ENCODE peak calls at places on chromosomes 16 and 17, in five cellular contexts. M is lower lobe of right lung; L is CD4-positive, CD25-positive, alpha-beta regulatory T cell; E is mammary epithelial cell; B is brain microvascular endothelial cell. P is an unnamed sample.

GRCh38 chr16:11949527-11949926 is 7.7 kb upstream of the NPIPB2 start:
- DNase-seq in M (peak; percentile 63), L (no peak), E (peak; percentile 18), B (peak; percentile 38), P (no peak)

GRCh38 chr17:61402978-61403845 is 3.6 kb downstream of the TBX2 start:
- DNase-seq in M (peak; percentile 46), L (no peak), E (no peak), B (peak; percentile 43), P (no peak)

GRCh38 chr16:52191533-52192134 is 355.3 kb downstream of the TOX3 start:
- DNase-seq in M (peak; percentile 54), L (peak; percentile 2), E (peak; percentile 41), B (peak; percentile 64), P (peak; percentile 50)

GRCh38 chr17:80125656-80126448 is 21.1 kb downstream of the EIF4A3 start:
- DNase-seq in M (no peak), L (no peak), E (no peak), B (no peak), P (no peak)

GRCh38 chr17:73309727-73310555 is 1.9 kb downstream of the CDC42EP4 start:
- DNase-seq in M (no peak), L (no peak), E (no peak), B (no peak), P (no peak)

GRCh38 chr16:68311316-68311620 is 449 bp downstream of the PRMT7 start:
- DNase-seq in M (no peak), L (peak; percentile 49), E (no peak), B (peak; percentile 24), P (no peak)

GRCh38 chr16:83973581-83974385 is 5.7 kb downstream of the NECAB2 start:
- DNase-seq in M (peak; percentile 40), L (no peak), E (no peak), B (no peak), P (no peak)

GRCh38 chr17:78430892-78431691 is 52.6 kb downstream of the PGS1 start:
- DNase-seq in M (no peak), L (no peak), E (no peak), B (no peak), P (no peak)

GRCh38 chr17:28967240-28968135 is 16.2 kb upstream of the PHF12 start:
- DNase-seq in M (peak; percentile 42), L (no peak), E (no peak), B (no peak), P (no peak)

GRCh38 chr16:88686062-88686438 is 257 bp downstream of the SNAI3 start:
- DNase-seq in M (peak; percentile 74), L (no peak), E (no peak), B (no peak), P (no peak)

GRCh38 chr16:89827383-89828198 is 684 bp upstream of the SPIRE2 start:
- DNase-seq in M (peak; percentile 73), L (no peak), E (no peak), B (peak; percentile 67), P (no peak)

GRCh38 chr16:86496929-86497381 is 13.4 kb upstream of the FOXF1 start:
- DNase-seq in M (no peak), L (no peak), E (no peak), B (no peak), P (no peak)

GRCh38 chr17:14744716-14745115 is 443.8 kb downstream of the HS3ST3B1 start:
- DNase-seq in M (no peak), L (no peak), E (no peak), B (no peak), P (no peak)

GRCh38 chr16:30721167-30721566 is 22.2 kb downstream of the SRCAP start:
- DNase-seq in M (no peak), L (no peak), E (no peak), B (no peak), P (no peak)

GRCh38 chr16:56204836-56205235 is 13.5 kb downstream of the GNAO1 start:
- DNase-seq in M (no peak), L (no peak), E (no peak), B (no peak), P (no peak)

GRCh38 chr16:57945740-57946138 is 25.2 kb downstream of the CNGB1 start:
- DNase-seq in M (no peak), L (no peak), E (no peak), B (no peak), P (no peak)

GRCh38 chr17:67531291-67531690 is 154.2 kb downstream of the PITPNC1 start:
- DNase-seq in M (no peak), L (no peak), E (no peak), B (no peak), P (no peak)

GRCh38 chr16:71311553-71312158 is 22.5 kb upstream of the CMTR2 start:
- DNase-seq in M (no peak), L (no peak), E (no peak), B (no peak), P (no peak)

GRCh38 chr17:62179525-62180161 is 114.6 kb upstream of the MED13 start:
- DNase-seq in M (no peak), L (no peak), E (peak; percentile 92), B (peak; percentile 50), P (no peak)

GRCh38 chr17:76398523-76399174 is 14.2 kb downstream of the SPHK1 start:
- DNase-seq in M (no peak), L (no peak), E (no peak), B (no peak), P (no peak)

GRCh38 chr16:67833418-67834241 is 8.5 kb upstream of the THAP11 start:
- DNase-seq in M (peak; percentile 96), L (peak; percentile 89), E (peak; percentile 78), B (peak; percentile 89), P (peak; percentile 97)

GRCh38 chr17:77441130-77441920 is 300.6 kb downstream of the SEC14L1 start:
- DNase-seq in M (no peak), L (peak; percentile 74), E (no peak), B (no peak), P (no peak)

GRCh38 chr17:40938981-40939380 is 1.5 kb upstream of the KRT23 start:
- DNase-seq in M (no peak), L (no peak), E (no peak), B (no peak), P (no peak)

DNA sequence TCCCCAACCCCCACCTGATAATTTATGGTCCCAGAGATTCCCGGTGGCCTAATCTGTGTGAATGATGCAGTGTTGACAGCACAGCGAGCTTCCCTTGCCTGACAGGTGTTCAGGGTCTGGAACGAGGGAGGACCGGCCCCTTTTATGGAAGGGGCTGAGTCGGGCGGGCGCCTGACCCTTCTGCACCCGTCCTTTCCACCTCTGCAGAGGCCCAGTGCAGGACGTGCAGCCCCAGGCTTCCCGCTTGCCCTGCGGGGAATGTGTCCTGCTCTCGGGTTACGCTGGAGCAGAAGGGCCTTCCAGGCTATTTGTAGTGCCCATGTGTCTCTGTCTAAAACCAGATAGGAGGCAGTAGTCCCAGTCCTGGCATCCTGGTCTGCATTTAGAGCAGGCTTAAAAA is 16.2 kb downstream of the SMTNL2 start:
- DNase-seq in M (no peak), L (no peak), E (no peak), B (no peak), P (no peak)
- H3K27ac ChIP-seq in M (no peak overlapping the region), L (no peak overlapping the region), E (no peak overlapping the region), B (no peak overlapping the region), P (no peak overlapping the region)

GRCh38 chr16:74592847-74593246 is 14.1 kb downstream of the GLG1 start:
- DNase-seq in M (no peak), L (no peak), E (no peak), B (no peak), P (no peak)

GRCh38 chr16:74586948-74587347 is 20.0 kb downstream of the GLG1 start:
- DNase-seq in M (no peak), L (no peak), E (no peak), B (no peak), P (no peak)

GRCh38 chr16:74596586-74596985 is 10.3 kb downstream of the GLG1 start:
- DNase-seq in M (no peak), L (no peak), E (no peak), B (no peak), P (no peak)

DNA sequence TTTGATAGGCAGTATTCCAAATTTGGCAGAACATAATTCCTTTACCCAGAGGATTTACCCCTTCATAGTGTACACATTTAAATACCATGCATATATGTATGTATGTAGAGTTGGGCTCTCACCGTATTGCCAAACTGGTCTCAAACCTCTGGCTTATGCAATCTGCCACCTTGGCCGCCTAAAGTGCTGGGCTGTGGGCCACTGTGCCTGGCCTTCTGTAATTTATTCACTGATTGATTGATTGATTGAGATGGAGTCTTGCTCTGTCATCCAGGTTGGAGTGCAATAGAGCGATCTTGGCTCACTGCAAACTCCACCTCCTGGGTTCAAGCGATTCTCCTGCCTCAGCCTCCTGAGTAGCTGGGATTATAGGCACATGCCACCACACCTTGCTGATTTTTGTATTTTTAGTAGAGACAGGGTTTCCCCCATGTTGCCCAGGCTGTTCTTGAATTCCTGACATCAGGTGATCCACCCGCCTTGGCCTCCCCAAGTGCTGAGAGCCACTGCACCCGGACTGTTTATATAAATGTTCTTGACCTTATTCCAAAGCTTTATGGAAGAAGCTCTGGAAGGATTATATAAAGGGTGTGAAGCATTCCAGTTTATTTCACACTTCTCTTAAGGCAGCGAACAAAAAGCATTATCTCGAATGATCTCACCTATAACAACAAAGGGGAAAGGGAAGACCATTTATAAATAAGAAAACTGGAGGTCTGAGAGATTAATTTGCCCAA is 14.8 kb downstream of the GLG1 start:
- DNase-seq in M (no peak), L (no peak), E (no peak), B (no peak), P (peak; percentile 39)
- H3K36me3 ChIP-seq in M (peaks cover 7% of the 10 kb centered on the region), L (peaks cover 23% of the 10 kb centered on the region), E (no peaks in the 10 kb centered on the region), B (peaks cover 2% of the 10 kb centered on the region), P (peaks cover 4% of the 10 kb centered on the region)

GRCh38 chr17:60230358-60230757 is 80.6 kb downstream of the CA4 start:
- DNase-seq in M (no peak), L (no peak), E (peak; percentile 41), B (no peak), P (no peak)

GRCh38 chr17:60229189-60229802 is 79.5 kb downstream of the CA4 start:
- DNase-seq in M (no peak), L (no peak), E (no peak), B (no peak), P (no peak)

GRCh38 chr17:60231691-60232090 is 81.9 kb downstream of the CA4 start:
- DNase-seq in M (no peak), L (no peak), E (peak; percentile 59), B (no peak), P (no peak)

GRCh38 chr17:60231234-60231633 is 81.5 kb downstream of the CA4 start:
- DNase-seq in M (no peak), L (no peak), E (peak; percentile 9), B (peak; percentile 32), P (no peak)
- H3K4me3 ChIP-seq in M (no peak overlapping the region), L (no peak overlapping the region), E (no peak overlapping the region), B (no peak overlapping the region), P (no peak overlapping the region)

GRCh38 chr17:7943291-7943690 is 11.3 kb downstream of the CNTROB start:
- DNase-seq in M (no peak), L (no peak), E (no peak), B (no peak), P (no peak)
- H3K27ac ChIP-seq in M (no peak overlapping the region), L (no peak overlapping the region), E (no peak overlapping the region), B (no peak overlapping the region), P (no peak overlapping the region)

GRCh38 chr17:42475853-42476252 is 17.2 kb downstream of the ATP6V0A1 start:
- DNase-seq in M (no peak), L (no peak), E (no peak), B (no peak), P (no peak)
- H3K36me3 ChIP-seq in M (peaks cover 78% of the 10 kb centered on the region), L (peaks cover 43% of the 10 kb centered on the region), E (peaks cover 5% of the 10 kb centered on the region), B (peaks cover 44% of the 10 kb centered on the region), P (peaks cover 96% of the 10 kb centered on the region)

DNA sequence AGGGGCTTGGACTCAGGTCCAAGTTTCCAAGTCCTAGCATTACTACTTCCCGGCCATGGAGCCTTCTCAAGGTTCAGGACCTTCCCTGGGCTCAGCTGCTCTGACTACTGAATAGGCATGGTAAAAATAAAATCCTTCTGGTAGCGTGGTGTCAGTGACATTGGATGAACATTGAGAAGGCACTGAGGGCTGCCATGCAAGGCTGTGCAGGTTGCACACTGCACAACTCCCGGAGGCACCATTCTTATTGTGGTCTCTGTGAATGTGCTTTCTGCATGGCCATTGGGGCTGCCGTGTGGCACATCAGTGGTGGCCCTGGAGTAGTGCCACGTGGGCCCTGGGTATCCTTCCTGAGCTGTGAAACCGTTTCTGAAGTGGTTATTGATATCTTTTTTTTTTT is 250.2 kb upstream of the CIBAR2 start:
- DNase-seq in M (no peak), L (no peak), E (no peak), B (no peak), P (no peak)
- H3K4me3 ChIP-seq in M (no peak overlapping the region), L (no peak overlapping the region), E (no peak overlapping the region), B (no peak overlapping the region), P (no peak overlapping the region)

P was measured in tibial artery.